ENCODE peak calls at places on chromosomes 11 and 22, in nine cellular contexts. O, T, S, Z, C, Y, B, P and I are unnamed samples.

GRCh38 chr11:68650801-68651200 is 33.5 kb upstream of the GAL start:
- DNase-seq in B (no peak), S (no peak), O (no peak), Z (no peak), C (no peak), Y (no peak), T (no peak), P (no peak), I (no peak)

GRCh38 chr11:111119751-111120150 is 125.8 kb upstream of the POU2AF2 start:
- DNase-seq in T (no peak), S (no peak), B (no peak), O (no peak), Z (no peak), Y (no peak), C (no peak), P (no peak), I (no peak)

GRCh38 chr22:29062286-29062949 is 787 bp upstream of the C22orf31 start:
- DNase-seq in T (no peak), Z (no peak), O (no peak), C (no peak), Y (no peak), P (no peak), S (no peak), B (no peak), I (no peak)

GRCh38 chr11:35061516-35062440 is 77.2 kb upstream of the CD44 start:
- DNase-seq in Y (no peak), P (no peak), S (no peak), B (peak), O (no peak), C (no peak), Z (no peak), T (no peak), I (no peak)

GRCh38 chr11:8025816-8026215 is 38.7 kb downstream of the EIF3F start:
- DNase-seq in O (no peak), B (peak), S (no peak), T (no peak), C (no peak), Z (no peak), P (no peak), Y (no peak), I (no peak)

GRCh38 chr22:40401532-40401931 is 31.1 kb downstream of the SGSM3 start:
- DNase-seq in B (no peak), T (no peak), Y (no peak), C (no peak), S (no peak), Z (peak), P (peak), O (no peak), I (no peak)

GRCh38 chr22:42797021-42797420 is 60.1 kb downstream of the ARFGAP3 start:
- DNase-seq in C (no peak), P (no peak), S (peak), T (no peak), O (no peak), B (no peak), Y (no peak), Z (no peak), I (peak)

GRCh38 chr11:65310756-65311155 is 3.9 kb upstream of the CDC42EP2 start:
- DNase-seq in P (no peak), S (no peak), B (peak), T (no peak), C (no peak), Z (no peak), Y (no peak), O (no peak), I (no peak)

GRCh38 chr11:36362902-36363301 is 66.8 kb downstream of the PRR5L start:
- DNase-seq in C (no peak), S (no peak), B (peak), Z (no peak), P (no peak), Y (no peak), O (no peak), T (no peak), I (no peak)

GRCh38 chr11:57288771-57289579 is 35.8 kb downstream of the TNKS1BP1 start:
- DNase-seq in T (no peak), S (no peak), P (no peak), B (peak), O (no peak), Y (no peak), C (no peak), Z (no peak), I (no peak)

GRCh38 chr11:44559207-44559943 is 6.1 kb upstream of the CD82 start:
- DNase-seq in P (no peak), S (no peak), C (no peak), B (no peak), Z (no peak), O (peak), T (no peak), Y (no peak), I (peak)

GRCh38 chr11:31325162-31325561 is 44.4 kb downstream of the DCDC1 start:
- DNase-seq in P (no peak), B (no peak), C (no peak), O (no peak), Y (no peak), Z (no peak), S (no peak), T (no peak), I (no peak)

GRCh38 chr11:100948936-100949335 is 180.7 kb downstream of the PGR start:
- DNase-seq in C (no peak), Z (no peak), T (no peak), B (no peak), P (no peak), Y (no peak), S (no peak), O (no peak), I (no peak)

GRCh38 chr11:16318320-16318719 is 38.0 kb downstream of the SOX6 start:
- DNase-seq in O (no peak), S (no peak), B (no peak), T (no peak), Y (no peak), Z (no peak), P (no peak), C (no peak), I (no peak)

GRCh38 chr11:68017858-68018729 is 8.0 kb downstream of the ALDH3B1 start:
- DNase-seq in C (no peak), O (no peak), T (no peak), S (no peak), P (no peak), Y (no peak), Z (no peak), B (no peak), I (no peak)